ENCODE peak calls at places on chromosome 1, in six cellular contexts. One of them, this sample, is unnamed.

GRCh38 chr1:91650764-91651163 is 150.1 kb downstream of the CDC7 start:
- DNase-seq in stimulated activated naive B cell treated with anti-CD40 and anti-IgM and Interleukin-4, amounts not matched to agents 10 μg/mL and 1 μg/mL and 100 μg/mL, for 72 hours: no peak
- DNase-seq in activated T-cell treated with anti-CD3 and anti-CD28 coated beads, Interleukin-2, amount 50 U/mL, for 24 hours: no peak
- DNase-seq in effector CD8-positive, alpha-beta T cell: no peak
- DNase-seq in fibroblast of the conjunctiva: peak
- DNase-seq in stomach: peak
- DNase-seq in this sample: no peak

GRCh38 chr1:67835663-67836452 is 2.6 kb upstream of the GNG12 start:
- DNase-seq in stimulated activated naive B cell treated with anti-CD40 and anti-IgM and Interleukin-4, amounts not matched to agents 10 μg/mL and 1 μg/mL and 100 μg/mL, for 72 hours: no peak
- DNase-seq in activated T-cell treated with anti-CD3 and anti-CD28 coated beads, Interleukin-2, amount 50 U/mL, for 24 hours: no peak
- DNase-seq in effector CD8-positive, alpha-beta T cell: no peak
- DNase-seq in fibroblast of the conjunctiva: no peak
- DNase-seq in stomach: no peak
- DNase-seq in this sample: no peak

GRCh38 chr1:187203257-187203656 is 374.5 kb downstream of the PLA2G4A start:
- DNase-seq in stimulated activated naive B cell treated with anti-CD40 and anti-IgM and Interleukin-4, amounts not matched to agents 10 μg/mL and 1 μg/mL and 100 μg/mL, for 72 hours: no peak
- DNase-seq in activated T-cell treated with anti-CD3 and anti-CD28 coated beads, Interleukin-2, amount 50 U/mL, for 24 hours: no peak
- DNase-seq in effector CD8-positive, alpha-beta T cell: no peak
- DNase-seq in fibroblast of the conjunctiva: peak
- DNase-seq in stomach: no peak
- DNase-seq in this sample: no peak

GRCh38 chr1:47592296-47592975 is 154.6 kb downstream of the FOXD2 start:
- DNase-seq in stimulated activated naive B cell treated with anti-CD40 and anti-IgM and Interleukin-4, amounts not matched to agents 10 μg/mL and 1 μg/mL and 100 μg/mL, for 72 hours: no peak
- DNase-seq in activated T-cell treated with anti-CD3 and anti-CD28 coated beads, Interleukin-2, amount 50 U/mL, for 24 hours: no peak
- DNase-seq in effector CD8-positive, alpha-beta T cell: no peak
- DNase-seq in fibroblast of the conjunctiva: no peak
- DNase-seq in stomach: no peak
- DNase-seq in this sample: no peak

GRCh38 chr1:176208034-176208433 is 948 bp upstream of the COP1 start:
- DNase-seq in stimulated activated naive B cell treated with anti-CD40 and anti-IgM and Interleukin-4, amounts not matched to agents 10 μg/mL and 1 μg/mL and 100 μg/mL, for 72 hours: no peak
- DNase-seq in activated T-cell treated with anti-CD3 and anti-CD28 coated beads, Interleukin-2, amount 50 U/mL, for 24 hours: no peak
- DNase-seq in effector CD8-positive, alpha-beta T cell: no peak
- DNase-seq in fibroblast of the conjunctiva: no peak
- DNase-seq in stomach: no peak
- DNase-seq in this sample: no peak

GRCh38 chr1:109299087-109299983 is 7.5 kb downstream of the MYBPHL start:
- DNase-seq in stimulated activated naive B cell treated with anti-CD40 and anti-IgM and Interleukin-4, amounts not matched to agents 10 μg/mL and 1 μg/mL and 100 μg/mL, for 72 hours: no peak
- DNase-seq in activated T-cell treated with anti-CD3 and anti-CD28 coated beads, Interleukin-2, amount 50 U/mL, for 24 hours: no peak
- DNase-seq in effector CD8-positive, alpha-beta T cell: no peak
- DNase-seq in fibroblast of the conjunctiva: peak
- DNase-seq in stomach: no peak
- DNase-seq in this sample: no peak

GRCh38 chr1:203065191-203065590 is 20.6 kb downstream of the MYOG start:
- DNase-seq in stimulated activated naive B cell treated with anti-CD40 and anti-IgM and Interleukin-4, amounts not matched to agents 10 μg/mL and 1 μg/mL and 100 μg/mL, for 72 hours: no peak
- DNase-seq in activated T-cell treated with anti-CD3 and anti-CD28 coated beads, Interleukin-2, amount 50 U/mL, for 24 hours: no peak
- DNase-seq in effector CD8-positive, alpha-beta T cell: no peak
- DNase-seq in fibroblast of the conjunctiva: no peak
- DNase-seq in stomach: no peak
- DNase-seq in this sample: no peak

GRCh38 chr1:220711086-220711809 is 21.1 kb downstream of the C1orf115 start:
- DNase-seq in stimulated activated naive B cell treated with anti-CD40 and anti-IgM and Interleukin-4, amounts not matched to agents 10 μg/mL and 1 μg/mL and 100 μg/mL, for 72 hours: peak
- DNase-seq in activated T-cell treated with anti-CD3 and anti-CD28 coated beads, Interleukin-2, amount 50 U/mL, for 24 hours: no peak
- DNase-seq in effector CD8-positive, alpha-beta T cell: no peak
- DNase-seq in fibroblast of the conjunctiva: no peak
- DNase-seq in stomach: no peak
- DNase-seq in this sample: no peak

GRCh38 chr1:118132000-118132399 is 53.0 kb downstream of the SPAG17 start:
- DNase-seq in stimulated activated naive B cell treated with anti-CD40 and anti-IgM and Interleukin-4, amounts not matched to agents 10 μg/mL and 1 μg/mL and 100 μg/mL, for 72 hours: no peak
- DNase-seq in activated T-cell treated with anti-CD3 and anti-CD28 coated beads, Interleukin-2, amount 50 U/mL, for 24 hours: no peak
- DNase-seq in effector CD8-positive, alpha-beta T cell: no peak
- DNase-seq in fibroblast of the conjunctiva: no peak
- DNase-seq in stomach: no peak
- DNase-seq in this sample: no peak

GRCh38 chr1:225658041-225658440 is 5.1 kb upstream of the ENAH start:
- DNase-seq in stimulated activated naive B cell treated with anti-CD40 and anti-IgM and Interleukin-4, amounts not matched to agents 10 μg/mL and 1 μg/mL and 100 μg/mL, for 72 hours: no peak
- DNase-seq in activated T-cell treated with anti-CD3 and anti-CD28 coated beads, Interleukin-2, amount 50 U/mL, for 24 hours: no peak
- DNase-seq in effector CD8-positive, alpha-beta T cell: no peak
- DNase-seq in fibroblast of the conjunctiva: no peak
- DNase-seq in stomach: no peak
- DNase-seq in this sample: no peak

GRCh38 chr1:113141650-113142473 is 68.9 kb downstream of the LRIG2 start:
- DNase-seq in stimulated activated naive B cell treated with anti-CD40 and anti-IgM and Interleukin-4, amounts not matched to agents 10 μg/mL and 1 μg/mL and 100 μg/mL, for 72 hours: no peak
- DNase-seq in activated T-cell treated with anti-CD3 and anti-CD28 coated beads, Interleukin-2, amount 50 U/mL, for 24 hours: no peak
- DNase-seq in effector CD8-positive, alpha-beta T cell: no peak
- DNase-seq in fibroblast of the conjunctiva: peak
- DNase-seq in stomach: no peak
- DNase-seq in this sample: no peak

GRCh38 chr1:209769956-209770355 is 14.1 kb downstream of the TRAF3IP3 start:
- DNase-seq in stimulated activated naive B cell treated with anti-CD40 and anti-IgM and Interleukin-4, amounts not matched to agents 10 μg/mL and 1 μg/mL and 100 μg/mL, for 72 hours: no peak
- DNase-seq in activated T-cell treated with anti-CD3 and anti-CD28 coated beads, Interleukin-2, amount 50 U/mL, for 24 hours: no peak
- DNase-seq in effector CD8-positive, alpha-beta T cell: no peak
- DNase-seq in fibroblast of the conjunctiva: no peak
- DNase-seq in stomach: no peak
- DNase-seq in this sample: no peak

GRCh38 chr1:42439940-42440339 is 15.9 kb downstream of the ZMYND12 start:
- DNase-seq in stimulated activated naive B cell treated with anti-CD40 and anti-IgM and Interleukin-4, amounts not matched to agents 10 μg/mL and 1 μg/mL and 100 μg/mL, for 72 hours: no peak
- DNase-seq in activated T-cell treated with anti-CD3 and anti-CD28 coated beads, Interleukin-2, amount 50 U/mL, for 24 hours: no peak
- DNase-seq in effector CD8-positive, alpha-beta T cell: no peak
- DNase-seq in fibroblast of the conjunctiva: peak
- DNase-seq in stomach: no peak
- DNase-seq in this sample: no peak

GRCh38 chr1:172144445-172145060 is 275.9 kb upstream of the C1orf105 start:
- DNase-seq in stimulated activated naive B cell treated with anti-CD40 and anti-IgM and Interleukin-4, amounts not matched to agents 10 μg/mL and 1 μg/mL and 100 μg/mL, for 72 hours: no peak
- DNase-seq in activated T-cell treated with anti-CD3 and anti-CD28 coated beads, Interleukin-2, amount 50 U/mL, for 24 hours: no peak
- DNase-seq in effector CD8-positive, alpha-beta T cell: no peak
- DNase-seq in fibroblast of the conjunctiva: peak
- DNase-seq in stomach: peak
- DNase-seq in this sample: no peak

GRCh38 chr1:10622896-10623295 is 148.1 kb downstream of the PEX14 start:
- DNase-seq in stimulated activated naive B cell treated with anti-CD40 and anti-IgM and Interleukin-4, amounts not matched to agents 10 μg/mL and 1 μg/mL and 100 μg/mL, for 72 hours: no peak
- DNase-seq in activated T-cell treated with anti-CD3 and anti-CD28 coated beads, Interleukin-2, amount 50 U/mL, for 24 hours: no peak
- DNase-seq in effector CD8-positive, alpha-beta T cell: no peak
- DNase-seq in fibroblast of the conjunctiva: no peak
- DNase-seq in stomach: no peak
- DNase-seq in this sample: no peak

This sample was measured in Jurkat, Clone E6-1.